ENCODE peak calls at places on chromosome 7, in five cellular contexts. W, G, F, Q and N are unnamed samples.
A peak's percentile ranks its signal among the peaks of the same experiment; 100 is the strongest.

GRCh38 chr7:99720370-99721128 is 14.4 kb downstream of the CYP3A7 start:
- DNase-seq in W (no peak), G (no peak), F (no peak), Q (no peak), N (no peak)

GRCh38 chr7:11833431-11833830 is 1.4 kb upstream of the THSD7A start:
- DNase-seq in W (no peak), G (no peak), F (no peak), Q (peak; percentile 81), N (no peak)

GRCh38 chr7:99041526-99041925 is 102.4 kb downstream of the SMURF1 start:
- DNase-seq in W (no peak), G (no peak), F (no peak), Q (no peak), N (no peak)

GRCh38 chr7:74032191-74032490 is 4.2 kb downstream of the ELN start:
- DNase-seq in W (no peak), G (peak; percentile 43), F (peak; percentile 21), Q (no peak), N (no peak)

GRCh38 chr7:19928247-19928646 is 154.8 kb upstream of the TMEM196 start:
- DNase-seq in W (no peak), G (peak; percentile 15), F (no peak), Q (no peak), N (no peak)

GRCh38 chr7:140645166-140645565 is 4.6 kb upstream of the DENND2A start:
- DNase-seq in W (no peak), G (no peak), F (no peak), Q (no peak), N (no peak)

GRCh38 chr7:140607441-140607989 is 33.1 kb downstream of the DENND2A start:
- DNase-seq in W (no peak), G (peak; percentile 50), F (peak; percentile 81), Q (no peak), N (no peak)

GRCh38 chr7:141207661-141208060 is 133.8 kb downstream of the TMEM178B start:
- DNase-seq in W (no peak), G (no peak), F (no peak), Q (no peak), N (no peak)

GRCh38 chr7:81752318-81752714 is 17.5 kb downstream of the HGF start:
- DNase-seq in W (no peak), G (no peak), F (no peak), Q (no peak), N (no peak)

GRCh38 chr7:75881436-75882095 is 2.7 kb downstream of the RHBDD2 start:
- DNase-seq in W (no peak), G (peak; percentile 9), F (no peak), Q (no peak), N (no peak)

GRCh38 chr7:55086413-55087201 is 67.8 kb downstream of the EGFR start:
- DNase-seq in W (no peak), G (peak; percentile 90), F (no peak), Q (no peak), N (no peak)

GRCh38 chr7:152336754-152337368 is 98.9 kb downstream of the KMT2C start:
- DNase-seq in W (no peak), G (peak; percentile 67), F (no peak), Q (peak; percentile 10), N (no peak)

GRCh38 chr7:45687185-45687560 is 113.0 kb downstream of the ADCY1 start:
- DNase-seq in W (no peak), G (no peak), F (no peak), Q (no peak), N (no peak)